ENCODE peak calls at places on chromosomes 6 and 20, in six cellular contexts. One of them, this sample, is unnamed.

GRCh38 chr6:153183925-153184324 is 52.8 kb upstream of the RGS17 start:
- DNase-seq in cardiac fibroblast: no peak
- DNase-seq in NCI-H1048: no peak
- DNase-seq in activated CD4-positive, alpha-beta T cell treated with anti-CD3 and anti-CD28 coated beads for 48 hours: no peak
- DNase-seq in heart right ventricle: no peak
- DNase-seq in nephron progenitor cell: no peak
- DNase-seq in this sample: no peak

GRCh38 chr6:145733770-145734169 is 1.6 kb downstream of the EPM2A start:
- DNase-seq in cardiac fibroblast: no peak
- DNase-seq in heart right ventricle: no peak
- DNase-seq in NCI-H1048: no peak
- DNase-seq in nephron progenitor cell: no peak
- DNase-seq in activated CD4-positive, alpha-beta T cell treated with anti-CD3 and anti-CD28 coated beads for 48 hours: no peak
- DNase-seq in this sample: no peak

GRCh38 chr6:80250391-80250997 is 144.0 kb downstream of the BCKDHB start:
- DNase-seq in NCI-H1048: no peak
- DNase-seq in heart right ventricle: no peak
- DNase-seq in cardiac fibroblast: peak; percentile 1
- DNase-seq in nephron progenitor cell: no peak
- DNase-seq in activated CD4-positive, alpha-beta T cell treated with anti-CD3 and anti-CD28 coated beads for 48 hours: peak; percentile 2
- DNase-seq in this sample: no peak

GRCh38 chr20:61749406-61750075 is 316.1 kb downstream of the TAF4 start:
- DNase-seq in activated CD4-positive, alpha-beta T cell treated with anti-CD3 and anti-CD28 coated beads for 48 hours: no peak
- DNase-seq in NCI-H1048: no peak
- DNase-seq in heart right ventricle: no peak
- DNase-seq in cardiac fibroblast: no peak
- DNase-seq in nephron progenitor cell: no peak
- DNase-seq in this sample: no peak

GRCh38 chr6:14713008-14713452 is 532.8 kb upstream of the JARID2 start:
- DNase-seq in heart right ventricle: peak; percentile 77
- DNase-seq in NCI-H1048: no peak
- DNase-seq in nephron progenitor cell: no peak
- DNase-seq in cardiac fibroblast: peak; percentile 81
- DNase-seq in activated CD4-positive, alpha-beta T cell treated with anti-CD3 and anti-CD28 coated beads for 48 hours: peak; percentile 57
- DNase-seq in this sample: peak; percentile 27

GRCh38 chr6:127841811-127842210 is 59.0 kb downstream of the THEMIS start:
- DNase-seq in activated CD4-positive, alpha-beta T cell treated with anti-CD3 and anti-CD28 coated beads for 48 hours: no peak
- DNase-seq in nephron progenitor cell: no peak
- DNase-seq in heart right ventricle: no peak
- DNase-seq in cardiac fibroblast: no peak
- DNase-seq in NCI-H1048: no peak
- DNase-seq in this sample: no peak

GRCh38 chr20:4217349-4217761 is 202.0 kb upstream of the RNF24 start:
- DNase-seq in nephron progenitor cell: peak; percentile 31
- DNase-seq in NCI-H1048: no peak
- DNase-seq in cardiac fibroblast: no peak
- DNase-seq in activated CD4-positive, alpha-beta T cell treated with anti-CD3 and anti-CD28 coated beads for 48 hours: no peak
- DNase-seq in heart right ventricle: peak; percentile 54
- DNase-seq in this sample: no peak

GRCh38 chr6:111482236-111482958 is 621 bp downstream of the REV3L start:
- DNase-seq in cardiac fibroblast: peak; percentile 39
- DNase-seq in nephron progenitor cell: peak; percentile 62
- DNase-seq in activated CD4-positive, alpha-beta T cell treated with anti-CD3 and anti-CD28 coated beads for 48 hours: peak; percentile 57
- DNase-seq in heart right ventricle: peak; percentile 43
- DNase-seq in NCI-H1048: no peak
- DNase-seq in this sample: peak; percentile 69

GRCh38 chr6:163175301-163175700 is 239.2 kb upstream of the QKI start:
- DNase-seq in heart right ventricle: no peak
- DNase-seq in nephron progenitor cell: no peak
- DNase-seq in cardiac fibroblast: no peak
- DNase-seq in NCI-H1048: no peak
- DNase-seq in activated CD4-positive, alpha-beta T cell treated with anti-CD3 and anti-CD28 coated beads for 48 hours: no peak
- DNase-seq in this sample: no peak

GRCh38 chr6:43491750-43492661 is 14.6 kb downstream of the TJAP1 start:
- DNase-seq in heart right ventricle: peak; percentile 85
- DNase-seq in nephron progenitor cell: no peak
- DNase-seq in cardiac fibroblast: peak; percentile 77
- DNase-seq in activated CD4-positive, alpha-beta T cell treated with anti-CD3 and anti-CD28 coated beads for 48 hours: no peak
- DNase-seq in NCI-H1048: no peak
- DNase-seq in this sample: peak; percentile 77

GRCh38 chr6:27295301-27296079 is 16.6 kb downstream of the POM121L2 start:
- DNase-seq in nephron progenitor cell: peak; percentile 33
- DNase-seq in activated CD4-positive, alpha-beta T cell treated with anti-CD3 and anti-CD28 coated beads for 48 hours: no peak
- DNase-seq in heart right ventricle: no peak
- DNase-seq in NCI-H1048: no peak
- DNase-seq in cardiac fibroblast: peak; percentile 65
- DNase-seq in this sample: no peak

GRCh38 chr6:158773581-158774449 is 45.4 kb downstream of the EZR start:
- DNase-seq in cardiac fibroblast: no peak
- DNase-seq in heart right ventricle: no peak
- DNase-seq in nephron progenitor cell: no peak
- DNase-seq in activated CD4-positive, alpha-beta T cell treated with anti-CD3 and anti-CD28 coated beads for 48 hours: no peak
- DNase-seq in NCI-H1048: no peak
- DNase-seq in this sample: no peak

GRCh38 chr20:57777911-57778310 is 68.1 kb upstream of the PMEPA1 start:
- DNase-seq in nephron progenitor cell: no peak
- DNase-seq in cardiac fibroblast: no peak
- DNase-seq in activated CD4-positive, alpha-beta T cell treated with anti-CD3 and anti-CD28 coated beads for 48 hours: no peak
- DNase-seq in heart right ventricle: no peak
- DNase-seq in NCI-H1048: no peak
- DNase-seq in this sample: no peak